ENCODE peak calls at places on chromosomes 5 and 9, in six cellular contexts. S, G, I, X, O and P are unnamed samples.

GRCh38 chr9:119853126-119853525 is 483.9 kb upstream of the BRINP1 start:
- DNase-seq in S (no peak), G (peak), I (no peak), X (no peak), O (no peak), P (no peak)

GRCh38 chr5:56060276-56061110 is 65.7 kb upstream of the IL6ST start:
- DNase-seq in S (no peak), G (no peak), I (no peak), X (no peak), O (no peak), P (no peak)

GRCh38 chr5:92309336-92309991 is 926.3 kb upstream of the ARRDC3 start:
- DNase-seq in S (no peak), G (no peak), I (no peak), X (no peak), O (peak), P (no peak)

GRCh38 chr5:608286-609087 is 3.7 kb upstream of the CEP72 start:
- DNase-seq in S (no peak), G (no peak), I (no peak), X (no peak), O (no peak), P (peak)

GRCh38 chr9:11328326-11328725 is 715.5 kb upstream of the PTPRD start:
- DNase-seq in S (no peak), G (no peak), I (no peak), X (no peak), O (no peak), P (no peak)

GRCh38 chr9:127873886-127874285 is 3.6 kb downstream of the AK1 start:
- DNase-seq in S (no peak), G (peak), I (no peak), X (peak), O (no peak), P (peak)

GRCh38 chr5:10577371-10578291 is 13.8 kb downstream of the ANKRD33B start:
- DNase-seq in S (no peak), G (no peak), I (peak), X (no peak), O (no peak), P (no peak)

GRCh38 chr5:97628011-97628410 is 445.0 kb upstream of the RIOK2 start:
- DNase-seq in S (no peak), G (no peak), I (no peak), X (no peak), O (no peak), P (no peak)

GRCh38 chr5:160460377-160461049 is 38.9 kb downstream of the PTTG1 start:
- DNase-seq in S (no peak), G (no peak), I (no peak), X (no peak), O (peak), P (no peak)

GRCh38 chr5:82283893-82284292 is 5.7 kb upstream of the RPS23 start:
- DNase-seq in S (no peak), G (no peak), I (no peak), X (no peak), O (no peak), P (no peak)

GRCh38 chr5:3099954-3100353 is 348.5 kb upstream of the IRX2 start:
- DNase-seq in S (no peak), G (no peak), I (no peak), X (no peak), O (no peak), P (no peak)
- TF ChIP-seq POLR2AphosphoS5 in S (no peak), G (no peak), I (no peak), X (no peak), O (no peak), P (no peak)

GRCh38 chr9:124347968-124348358 is 67.3 kb downstream of the PSMB7 start:
- DNase-seq in S (no peak), G (no peak), I (no peak), X (no peak), O (no peak), P (no peak)
- TF ChIP-seq POLR2AphosphoS5 in S (no peak), G (no peak), I (no peak), X (no peak), O (no peak), P (no peak)

GRCh38 chr5:141084487-141084989 is 9.9 kb upstream of the PCDHB2 start:
- DNase-seq in S (no peak), G (no peak), I (no peak), X (peak), O (peak), P (no peak)
- TF ChIP-seq POLR2AphosphoS5 in S (no peak), G (no peak), I (no peak), X (no peak), O (peak), P (no peak)

GRCh38 chr5:17212996-17213395 is 4.4 kb upstream of the BASP1 start:
- DNase-seq in S (no peak), G (no peak), I (no peak), X (no peak), O (no peak), P (no peak)
- TF ChIP-seq POLR2AphosphoS5 in S (no peak), G (peak), I (no peak), X (no peak), O (no peak), P (no peak)

GRCh38 chr9:18393340-18394130 is 80.4 kb upstream of the ADAMTSL1 start:
- DNase-seq in S (no peak), G (peak), I (no peak), X (peak), O (no peak), P (peak)
- TF ChIP-seq POLR2AphosphoS5 in S (no peak), G (peak), I (no peak), X (no peak), O (no peak), P (peak)

GRCh38 chr5:135149956-135150723 is 116.1 kb upstream of the PITX1 start:
- DNase-seq in S (no peak), G (no peak), I (peak), X (no peak), O (peak), P (no peak)

GRCh38 chr5:135147294-135148090 is 113.5 kb upstream of the PITX1 start:
- DNase-seq in S (no peak), G (no peak), I (no peak), X (no peak), O (no peak), P (no peak)

GRCh38 chr5:135141303-135142268 is 107.6 kb upstream of the PITX1 start:
- DNase-seq in S (no peak), G (no peak), I (peak), X (no peak), O (peak), P (peak)

GRCh38 chr5:135149229-135149955 is 115.4 kb upstream of the PITX1 start:
- DNase-seq in S (no peak), G (no peak), I (peak), X (no peak), O (no peak), P (no peak)

DNA sequence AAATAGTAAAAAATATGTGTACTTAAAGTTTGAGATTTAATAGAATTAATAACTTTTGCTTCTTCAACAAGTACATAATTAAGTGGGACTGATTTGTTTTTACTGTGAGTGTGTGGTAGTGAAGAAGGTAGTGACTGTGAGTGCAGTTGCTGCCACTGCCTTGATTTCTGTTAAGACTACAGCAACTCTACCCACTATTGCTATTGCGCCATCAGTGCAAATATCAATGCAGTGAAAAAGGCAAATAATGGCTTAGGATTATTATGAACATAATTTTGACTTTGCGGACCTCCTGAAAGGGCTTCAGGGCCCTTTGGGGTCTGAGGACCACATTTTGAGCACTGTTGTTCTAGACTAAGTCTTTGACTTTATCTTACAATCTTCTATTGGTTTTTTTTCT is 112.0 kb upstream of the PITX1 start:
- DNase-seq in S (no peak), G (no peak), I (no peak), X (no peak), O (no peak), P (no peak)
- TF ChIP-seq POLR2AphosphoS5 in S (no peak), G (no peak), I (no peak), X (no peak), O (no peak), P (no peak)

GRCh38 chr9:89453452-89453851 is 44.5 kb downstream of the SEMA4D start:
- DNase-seq in S (no peak), G (no peak), I (no peak), X (no peak), O (no peak), P (no peak)
- TF ChIP-seq POLR2AphosphoS5 in S (no peak), G (no peak), I (no peak), X (no peak), O (no peak), P (no peak)

GRCh38 chr5:142753114-142753764 is 16.9 kb upstream of the ARHGAP26 start:
- DNase-seq in S (no peak), G (peak), I (no peak), X (peak), O (no peak), P (peak)
- TF ChIP-seq POLR2AphosphoS5 in S (no peak), G (peak), I (no peak), X (no peak), O (no peak), P (peak)